ENCODE peak calls at places on chromosomes 13 and 19, in six cellular contexts. Z is HCT116, I is fibroblast of lung, W is mammary epithelial cell, G is A549, J is mucosa of descending colon. V is an unnamed sample.

GRCh38 chr19:55554749-55555152 is 9.4 kb upstream of the SBK3 start:
- DNase-seq in Z (no peak), I (no peak), W (no peak), G (no peak), J (no peak), V (no peak)

GRCh38 chr13:75870397-75870801 is 234.3 kb downstream of the LMO7 start:
- DNase-seq in Z (no peak), I (peak; percentile 43), W (no peak), G (peak; percentile 15), J (no peak), V (no peak)

GRCh38 chr13:97367016-97367415 is 67.0 kb upstream of the RAP2A start:
- DNase-seq in Z (no peak), I (peak; percentile 79), W (no peak), G (no peak), J (peak; percentile 15), V (no peak)

GRCh38 chr13:27918918-27919255 is 913 bp upstream of the PDX1 start:
- DNase-seq in Z (no peak), I (no peak), W (no peak), G (no peak), J (no peak), V (no peak)

GRCh38 chr13:45331123-45331619 is 9.8 kb downstream of the TPT1 start:
- DNase-seq in Z (no peak), I (no peak), W (peak; percentile 22), G (no peak), J (no peak), V (no peak)

GRCh38 chr13:33040116-33040515 is 23.9 kb downstream of the KL start:
- DNase-seq in Z (no peak), I (no peak), W (no peak), G (no peak), J (no peak), V (no peak)

GRCh38 chr13:71339736-71340135 is 527.3 kb downstream of the DACH1 start:
- DNase-seq in Z (no peak), I (no peak), W (no peak), G (no peak), J (no peak), V (no peak)

GRCh38 chr19:18725755-18726416 is 42.4 kb downstream of the CRTC1 start:
- DNase-seq in Z (no peak), I (no peak), W (no peak), G (no peak), J (no peak), V (no peak)

GRCh38 chr13:42275098-42275471 is 3.1 kb downstream of the AKAP11 start:
- DNase-seq in Z (no peak), I (no peak), W (no peak), G (no peak), J (peak; percentile 16), V (no peak)

GRCh38 chr13:88005188-88005587 is 334.0 kb downstream of the SLITRK5 start:
- DNase-seq in Z (no peak), I (peak; percentile 9), W (no peak), G (no peak), J (no peak), V (peak; percentile 15)

GRCh38 chr13:92842145-92842544 is 384.5 kb upstream of the GPC6 start:
- DNase-seq in Z (no peak), I (peak; percentile 92), W (peak; percentile 65), G (no peak), J (no peak), V (peak; percentile 61)

GRCh38 chr13:25722893-25723292 is 328.9 kb downstream of the SHISA2 start:
- DNase-seq in Z (no peak), I (no peak), W (no peak), G (no peak), J (no peak), V (no peak)

GRCh38 chr13:40101708-40102359 is 446.4 kb downstream of the COG6 start:
- DNase-seq in Z (no peak), I (no peak), W (peak; percentile 65), G (no peak), J (no peak), V (peak; percentile 42)

GRCh38 chr13:40362502-40362901 is 303.9 kb downstream of the FOXO1 start:
- DNase-seq in Z (no peak), I (no peak), W (no peak), G (no peak), J (no peak), V (no peak)

GRCh38 chr13:101845501-101846012 is 393.1 kb downstream of the ITGBL1 start:
- DNase-seq in Z (no peak), I (no peak), W (no peak), G (no peak), J (no peak), V (no peak)

GRCh38 chr19:43624933-43625332 is 5.5 kb upstream of the ZNF428 start:
- DNase-seq in Z (peak; percentile 72), I (peak; percentile 41), W (no peak), G (no peak), J (peak; percentile 91), V (peak; percentile 69)

GRCh38 chr13:110346661-110347067 is 39.6 kb downstream of the COL4A2 start:
- DNase-seq in Z (peak; percentile 13), I (no peak), W (peak; percentile 97), G (no peak), J (peak; percentile 85), V (peak; percentile 98)
- H3K4me1 ChIP-seq in Z (peaks cover 22% of the 10 kb centered on the region), I (peaks cover 16% of the 10 kb centered on the region), W (peaks cover 70% of the 10 kb centered on the region), G (peaks cover 74% of the 10 kb centered on the region), J (peaks cover 17% of the 10 kb centered on the region), V (peaks cover 25% of the 10 kb centered on the region)

DNA sequence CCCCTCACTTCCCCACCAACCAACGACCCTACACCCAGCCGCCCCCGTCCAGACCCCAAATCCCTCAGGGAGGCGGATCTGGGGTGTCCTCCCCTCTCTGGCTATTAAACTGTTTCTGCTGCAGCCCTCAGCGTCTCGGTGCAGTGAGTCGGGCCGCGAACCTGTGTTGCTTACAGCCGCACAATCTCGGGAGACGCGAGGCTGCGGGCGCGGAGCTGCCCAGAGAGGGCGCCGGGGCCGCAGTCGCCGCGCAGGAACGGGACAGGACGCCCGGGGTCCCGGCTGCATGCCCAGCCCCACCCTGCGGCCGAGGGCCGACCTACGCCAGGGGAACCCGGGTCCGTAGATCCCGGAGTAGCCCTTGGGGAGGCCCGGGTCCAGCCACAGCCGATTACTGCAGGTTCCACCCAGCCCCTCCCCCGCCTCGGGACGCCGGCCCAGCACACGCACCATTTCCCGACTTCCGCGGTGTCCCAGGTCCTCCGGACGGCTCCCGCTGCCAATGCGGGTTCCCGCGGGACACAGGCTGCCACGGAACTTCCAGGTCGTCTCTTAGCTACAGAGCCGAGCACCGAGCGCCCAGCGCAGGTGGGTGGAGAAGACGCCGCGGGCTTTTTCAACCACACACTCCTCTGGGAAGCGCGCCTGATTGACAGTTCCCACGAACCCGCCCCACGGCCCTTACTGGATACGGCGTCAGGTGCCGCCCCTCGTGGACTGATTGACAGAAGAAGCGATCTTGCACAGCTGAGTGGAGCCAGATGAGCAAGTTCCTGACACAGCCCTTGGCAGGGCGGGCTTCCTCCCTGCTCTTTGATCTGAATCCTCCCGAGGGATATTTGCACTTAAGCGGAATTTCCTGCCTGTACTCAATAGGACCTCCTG is at the start of gene ZNF799:
- DNase-seq in Z (peak; percentile 94), I (peak; percentile 93), W (peak; percentile 98), G (peak; percentile 51), J (peak; percentile 100), V (peak; percentile 96)
- TF ChIP-seq CTCF in Z (no peak), I (no peak), W (peak; percentile 11), G (no peak), J (no peak), V (no peak)

GRCh38 chr19:54352546-54352945 is 12.2 kb downstream of the LAIR1 start:
- DNase-seq in Z (no peak), I (no peak), W (no peak), G (no peak), J (no peak), V (no peak)
- H3K4me1 ChIP-seq in Z (no peaks in the 10 kb centered on the region), I (no peaks in the 10 kb centered on the region), W (no peaks in the 10 kb centered on the region), G (no peaks in the 10 kb centered on the region), J (no peaks in the 10 kb centered on the region), V (no peaks in the 10 kb centered on the region)

GRCh38 chr13:30158774-30159445 is 148.4 kb downstream of the KATNAL1 start:
- DNase-seq in Z (no peak), I (peak; percentile 68), W (no peak), G (no peak), J (no peak), V (no peak)
- TF ChIP-seq CTCF in Z (peak; percentile 11), I (peak; percentile 53), W (peak; percentile 49), G (peak; percentile 12), J (no peak), V (peak; percentile 52)

GRCh38 chr13:23949736-23950135 is 52.4 kb upstream of the C1QTNF9B start:
- DNase-seq in Z (no peak), I (no peak), W (no peak), G (no peak), J (no peak), V (no peak)
- H3K4me1 ChIP-seq in Z (no peaks in the 10 kb centered on the region), I (no peaks in the 10 kb centered on the region), W (no peaks in the 10 kb centered on the region), G (no peaks in the 10 kb centered on the region), J (no peaks in the 10 kb centered on the region), V (no peaks in the 10 kb centered on the region)

GRCh38 chr13:30857018-30857417 is 49.1 kb upstream of the MEDAG start:
- DNase-seq in Z (no peak), I (no peak), W (no peak), G (no peak), J (no peak), V (no peak)
- TF ChIP-seq CTCF in Z (no peak), I (peak; percentile 24), W (no peak), G (no peak), J (no peak), V (no peak)